ENCODE peak calls at places on chromosome 3, in ten cellular contexts. P is AG09319, N is body of pancreas, O is upper lobe of right lung, R is A549, X is lower leg skin, S is GM20000, B is H9, G is GM12864, Y is fibroblast of lung. V is an unnamed sample.

GRCh38 chr3:193053031-193053430 is 135.4 kb upstream of the MB21D2 start:
- DNase-seq in Y (peak; percentile 7), O (no peak), R (no peak), B (no peak), S (no peak), X (no peak), P (no peak), N (no peak), G (no peak), V (no peak)

GRCh38 chr3:124092811-124093210 is 100.9 kb upstream of the ROPN1 start:
- DNase-seq in G (no peak), X (no peak), S (no peak), R (no peak), O (no peak), Y (peak; percentile 91), P (no peak), N (no peak), B (no peak), V (no peak)

GRCh38 chr3:102059145-102059943 is 210.0 kb downstream of the NFKBIZ start:
- DNase-seq in B (no peak), Y (no peak), R (no peak), X (no peak), O (no peak), S (peak; percentile 59), G (peak; percentile 74), P (no peak), N (no peak), V (no peak)

GRCh38 chr3:72259755-72260589 is 475.0 kb upstream of the PROK2 start:
- DNase-seq in S (peak; percentile 22), X (no peak), N (no peak), R (no peak), P (no peak), G (no peak), B (no peak), O (no peak), Y (peak; percentile 14), V (no peak)

GRCh38 chr3:169264711-169265110 is 398.8 kb downstream of the MECOM start:
- DNase-seq in R (no peak), P (no peak), X (no peak), N (peak; percentile 73), G (no peak), B (no peak), Y (peak; percentile 64), S (no peak), O (no peak), V (peak; percentile 72)

GRCh38 chr3:13581485-13582365 is 32.8 kb downstream of the FBLN2 start:
- DNase-seq in O (peak; percentile 61), X (no peak), N (peak; percentile 30), G (no peak), P (no peak), Y (peak; percentile 44), R (no peak), S (no peak), B (no peak), V (no peak)

GRCh38 chr3:106534206-106534605 is 665.4 kb upstream of the CBLB start:
- DNase-seq in B (no peak), Y (peak; percentile 96), P (no peak), X (no peak), O (peak; percentile 40), N (no peak), R (no peak), G (no peak), S (no peak), V (peak; percentile 49)

GRCh38 chr3:149120051-149120972 is 9.1 kb upstream of the HPS3 start:
- DNase-seq in S (peak; percentile 76), N (no peak), Y (peak; percentile 55), B (no peak), P (peak; percentile 48), G (peak; percentile 43), X (no peak), R (peak; percentile 80), O (no peak), V (peak; percentile 74)

GRCh38 chr3:9499455-9500107 is 54.0 kb downstream of the LHFPL4 start:
- DNase-seq in P (no peak), O (no peak), R (no peak), X (no peak), B (peak; percentile 47), Y (no peak), S (no peak), N (no peak), G (no peak), V (no peak)

GRCh38 chr3:9498781-9499180 is 54.8 kb downstream of the LHFPL4 start:
- DNase-seq in N (no peak), R (no peak), S (no peak), B (no peak), Y (no peak), P (no peak), G (no peak), X (no peak), O (no peak), V (no peak)

GRCh38 chr3:9501226-9501625 is 52.4 kb downstream of the LHFPL4 start:
- DNase-seq in X (no peak), B (no peak), S (no peak), R (no peak), N (no peak), O (no peak), Y (peak; percentile 39), G (no peak), P (no peak), V (no peak)

GRCh38 chr3:9497821-9498565 is 55.6 kb downstream of the LHFPL4 start:
- DNase-seq in P (no peak), R (no peak), G (no peak), B (no peak), S (no peak), O (no peak), X (no peak), Y (peak; percentile 92), N (no peak), V (peak; percentile 32)

GRCh38 chr3:9500108-9501050 is 53.2 kb downstream of the LHFPL4 start:
- DNase-seq in P (peak; percentile 10), S (peak; percentile 76), X (no peak), Y (peak; percentile 66), N (peak; percentile 47), B (peak; percentile 92), O (peak; percentile 84), R (peak; percentile 73), G (no peak), V (peak; percentile 61)
- TF ChIP-seq CTCF in P (peak; percentile 70), S (peak; percentile 65), X (no peak), Y (peak; percentile 77), N (peak; percentile 41), B (peak; percentile 99), O (peak; percentile 64), R (peak; percentile 63), G (peak; percentile 80), V (peak; percentile 71)

DNA sequence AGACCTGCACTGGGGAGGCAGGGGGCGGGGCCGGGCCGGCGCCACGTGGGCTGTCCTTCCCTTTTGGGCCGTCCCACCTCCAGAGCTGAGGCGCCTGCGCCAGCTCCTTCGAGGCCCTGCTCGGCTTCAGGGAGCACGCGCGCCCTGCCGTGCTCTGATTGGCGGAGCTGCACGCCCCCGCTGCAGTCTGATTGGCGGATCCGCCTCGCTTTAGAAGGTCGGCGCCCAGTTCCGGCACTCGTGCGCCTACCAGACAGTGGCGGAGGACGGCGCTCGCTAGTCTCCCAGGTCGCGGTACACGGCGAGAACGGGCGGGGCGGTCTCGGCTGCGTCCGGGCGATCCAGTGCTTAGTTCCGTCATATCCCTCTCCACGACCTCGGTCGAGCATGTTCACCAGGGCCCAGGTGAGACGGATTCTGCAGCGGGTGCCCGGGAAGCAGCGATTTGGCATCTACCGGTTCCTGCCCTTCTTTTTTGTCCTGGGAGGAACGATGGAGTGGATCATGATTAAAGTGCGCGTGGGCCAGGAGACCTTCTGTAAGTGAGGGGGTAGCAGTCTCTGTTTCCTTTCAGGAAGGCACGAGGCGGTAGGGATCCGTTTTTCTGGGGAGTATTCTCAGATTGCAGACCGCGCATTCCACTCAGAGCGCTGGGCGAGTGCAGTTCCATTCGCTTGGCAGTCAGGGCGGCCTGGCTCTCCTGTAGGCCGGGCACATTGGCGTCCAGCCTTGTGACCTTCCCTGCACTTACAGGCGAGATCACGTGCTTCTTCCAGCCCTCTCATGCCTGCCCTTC is at the start of gene UQCC5:
- DNase-seq in Y (peak; percentile 99), N (peak; percentile 98), P (peak; percentile 94), R (peak; percentile 97), X (peak; percentile 96), B (peak; percentile 99), O (peak; percentile 99), G (peak; percentile 94), S (peak; percentile 97), V (peak; percentile 98)
- TF ChIP-seq CTCF in Y (no peak), N (no peak), P (no peak), R (no peak), X (no peak), B (peak; percentile 11), O (peak; percentile 31), G (no peak), S (no peak), V (no peak)

GRCh38 chr3:51637941-51638471 is 33.0 kb upstream of the TEX264 start:
- DNase-seq in X (no peak), S (peak; percentile 69), G (peak; percentile 22), R (peak; percentile 83), Y (peak; percentile 43), B (peak; percentile 83), N (no peak), O (no peak), P (peak; percentile 25), V (peak; percentile 72)
- TF ChIP-seq CTCF in X (no peak), S (peak; percentile 75), G (peak; percentile 79), R (peak; percentile 80), Y (peak; percentile 89), B (peak; percentile 98), N (no peak), O (peak; percentile 60), P (peak; percentile 81), V (peak; percentile 84)

DNA sequence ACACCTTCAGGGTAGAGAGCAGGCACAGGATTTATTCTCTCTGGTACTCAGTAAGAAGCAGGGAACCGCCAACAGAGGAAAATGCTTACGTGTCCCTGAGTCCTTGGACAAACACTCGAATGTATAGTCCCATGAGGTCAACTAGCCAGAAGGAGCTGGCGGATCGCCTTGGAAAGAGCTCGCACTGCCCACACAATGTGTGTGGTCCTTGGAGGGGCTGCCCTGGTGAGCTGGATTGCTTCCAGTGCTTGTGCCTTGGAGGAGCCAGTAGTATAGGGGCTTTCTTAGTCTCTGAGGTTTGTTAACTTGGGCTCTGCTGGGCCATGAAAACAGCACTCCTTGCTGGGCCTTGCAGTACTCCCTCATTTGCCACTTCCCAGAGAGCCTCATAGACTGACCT is 40.7 kb upstream of the VILL start:
- DNase-seq in S (no peak), O (no peak), R (no peak), N (no peak), Y (peak; percentile 68), P (no peak), G (no peak), B (no peak), X (no peak), V (no peak)
- TF ChIP-seq CTCF in S (no peak), O (no peak), R (no peak), N (no peak), Y (no peak), P (no peak), G (no peak), B (no peak), X (no peak), V (no peak)

DNA sequence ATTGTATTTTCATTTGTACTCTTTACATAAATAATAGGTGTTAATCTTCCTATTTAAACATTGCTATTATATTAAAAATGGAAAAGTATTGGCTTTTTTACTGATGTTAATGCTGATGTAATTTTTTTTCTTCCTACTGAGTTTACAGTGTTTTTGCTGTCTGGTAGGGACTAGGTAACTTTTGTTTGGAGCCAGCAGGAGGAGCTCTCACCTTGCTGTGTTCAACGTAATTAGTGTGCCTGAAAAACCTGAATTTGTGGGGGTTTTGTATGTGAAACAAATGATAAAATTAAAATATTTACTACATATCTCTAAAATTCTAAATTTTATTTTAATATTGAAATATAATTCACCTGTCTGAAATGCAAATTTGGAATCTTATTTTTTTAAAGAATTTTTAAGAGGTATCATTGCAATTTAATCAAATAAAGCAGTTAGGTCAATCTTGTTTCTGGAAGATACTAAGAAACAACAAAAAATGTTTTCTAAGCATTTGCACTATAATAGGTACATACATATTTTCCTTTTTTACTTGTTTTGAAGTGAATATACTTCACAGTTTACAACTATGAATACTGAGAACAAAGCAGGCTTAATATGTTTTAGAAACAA is 48.8 kb downstream of the EPHA6 start:
- DNase-seq in B (no peak), G (no peak), O (no peak), P (no peak), N (peak; percentile 21), S (peak; percentile 4), X (no peak), Y (peak; percentile 10), R (peak; percentile 54), V (peak; percentile 63)
- TF ChIP-seq CTCF in B (peak; percentile 92), G (peak; percentile 63), O (peak; percentile 46), P (peak; percentile 51), N (no peak), S (peak; percentile 65), X (no peak), Y (peak; percentile 58), R (peak; percentile 82), V (peak; percentile 76)